ENCODE peak calls at places on chromosomes 12 and 14, in seven cellular contexts. R, X, V, J, H, S and G are unnamed samples.
A peak's percentile ranks its signal among the peaks of the same experiment; 100 is the strongest.

GRCh38 chr12:106285993-106286392 is 16.5 kb upstream of the TCP11L2 start:
- DNase-seq in R (no peak), X (no peak), V (no peak), J (no peak), H (no peak), S (peak; percentile 54), G (no peak)

GRCh38 chr12:54680374-54680773 is 32.2 kb upstream of the DCD start:
- DNase-seq in R (peak; percentile 23), X (no peak), V (no peak), J (no peak), H (no peak), S (peak; percentile 43), G (no peak)

GRCh38 chr14:54572316-54572715 is 5.4 kb downstream of the SAMD4A start:
- DNase-seq in R (no peak), X (no peak), V (no peak), J (no peak), H (no peak), S (peak; percentile 36), G (no peak)

GRCh38 chr14:75469606-75470237 is 41.9 kb downstream of the JDP2 start:
- DNase-seq in R (peak; percentile 81), X (no peak), V (no peak), J (peak; percentile 48), H (no peak), S (no peak), G (no peak)

GRCh38 chr12:76259660-76260389 is 88.4 kb downstream of the BBS10 start:
- DNase-seq in R (no peak), X (no peak), V (no peak), J (no peak), H (peak; percentile 94), S (peak; percentile 28), G (no peak)

GRCh38 chr14:69794791-69795190 is 2.2 kb downstream of the SLC10A1 start:
- DNase-seq in R (no peak), X (no peak), V (no peak), J (no peak), H (no peak), S (no peak), G (no peak)

GRCh38 chr14:47300801-47301200 is 374.6 kb downstream of the MDGA2 start:
- DNase-seq in R (no peak), X (no peak), V (no peak), J (no peak), H (no peak), S (no peak), G (no peak)

GRCh38 chr14:88985654-88986053 is 161.2 kb downstream of the TTC8 start:
- DNase-seq in R (no peak), X (no peak), V (no peak), J (no peak), H (peak; percentile 21), S (no peak), G (no peak)

GRCh38 chr12:124774054-124774461 is 89.6 kb downstream of the SCARB1 start:
- DNase-seq in R (no peak), X (no peak), V (no peak), J (no peak), H (no peak), S (peak; percentile 36), G (no peak)

GRCh38 chr12:29929295-29929694 is 145.6 kb upstream of the TMTC1 start:
- DNase-seq in R (no peak), X (no peak), V (no peak), J (no peak), H (no peak), S (no peak), G (no peak)

GRCh38 chr14:65927871-65928270 is 515.3 kb downstream of the FUT8 start:
- DNase-seq in R (no peak), X (no peak), V (peak; percentile 78), J (peak; percentile 79), H (no peak), S (no peak), G (no peak)

GRCh38 chr12:43795716-43796282 is 10.3 kb downstream of the TWF1 start:
- DNase-seq in R (no peak), X (no peak), V (no peak), J (no peak), H (no peak), S (no peak), G (no peak)

GRCh38 chr14:91352101-91352500 is 65.5 kb downstream of the CCDC88C start:
- DNase-seq in R (no peak), X (peak; percentile 63), V (no peak), J (no peak), H (peak; percentile 41), S (peak; percentile 44), G (no peak)

GRCh38 chr12:2550470-2551090 is 244.2 kb upstream of the FKBP4 start:
- DNase-seq in R (no peak), X (no peak), V (no peak), J (no peak), H (no peak), S (no peak), G (no peak)

GRCh38 chr12:1635656-1636055 is 6.6 kb downstream of the WNT5B start:
- DNase-seq in R (no peak), X (no peak), V (no peak), J (no peak), H (no peak), S (no peak), G (no peak)

DNA sequence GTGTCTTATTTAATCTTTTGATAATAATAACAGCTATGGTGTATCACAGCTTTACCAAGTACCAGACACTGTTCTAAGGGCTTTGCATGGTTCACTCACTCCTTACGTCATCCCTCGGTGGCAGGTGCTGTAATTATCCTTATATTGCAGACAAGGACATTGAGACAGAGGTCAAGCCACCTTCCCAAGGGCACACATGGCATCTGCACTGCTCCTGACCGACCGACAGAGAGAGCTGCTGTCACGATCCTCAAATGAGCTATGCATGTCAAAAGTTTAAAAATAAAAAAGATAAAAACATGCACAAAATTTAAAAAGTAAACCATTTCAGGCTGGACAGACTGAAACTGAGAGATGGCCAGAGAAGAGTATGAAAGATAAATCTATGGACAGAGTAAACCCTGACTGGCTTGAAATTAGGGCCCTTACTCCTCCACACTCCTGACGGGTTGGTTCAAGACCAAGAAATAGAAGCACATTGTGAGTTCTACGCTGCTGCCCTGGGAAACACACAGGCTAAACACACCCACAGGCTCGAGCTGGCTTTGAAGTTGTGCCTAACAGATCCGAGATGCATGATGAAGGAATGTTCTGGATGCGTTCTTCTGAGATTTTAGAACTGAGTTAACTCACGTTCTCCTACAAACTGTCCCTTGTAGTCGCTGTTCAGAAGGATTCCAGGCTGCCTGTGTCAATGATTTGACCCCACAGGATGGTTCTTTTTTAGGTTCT is 268.7 kb downstream of the ZFP36L1 start:
- DNase-seq in R (no peak), X (no peak), V (no peak), J (no peak), H (peak; percentile 24), S (no peak), G (no peak)
- TF ChIP-seq CTCF in R (peak; percentile 21), X (peak; percentile 39), V (no peak), J (no peak), H (peak; percentile 58), S (no peak), G (no peak)

GRCh38 chr14:24310666-24311604 is at the start of gene LTB4R:
- DNase-seq in R (peak; percentile 90), X (peak; percentile 83), V (peak; percentile 67), J (peak; percentile 89), H (peak; percentile 85), S (peak; percentile 70), G (no peak)

GRCh38 chr14:24307575-24308341 is at the start of gene CIDEB:
- DNase-seq in R (peak; percentile 87), X (no peak), V (peak; percentile 65), J (peak; percentile 86), H (peak; percentile 68), S (peak; percentile 67), G (peak; percentile 69)

GRCh38 chr14:24310387-24310665 is 386 bp downstream of the LTB4R2 start:
- DNase-seq in R (peak; percentile 46), X (no peak), V (no peak), J (no peak), H (no peak), S (no peak), G (no peak)

GRCh38 chr14:24308342-24309124 is 756 bp upstream of the CIDEB start:
- DNase-seq in R (no peak), X (no peak), V (no peak), J (no peak), H (no peak), S (no peak), G (no peak)

DNA sequence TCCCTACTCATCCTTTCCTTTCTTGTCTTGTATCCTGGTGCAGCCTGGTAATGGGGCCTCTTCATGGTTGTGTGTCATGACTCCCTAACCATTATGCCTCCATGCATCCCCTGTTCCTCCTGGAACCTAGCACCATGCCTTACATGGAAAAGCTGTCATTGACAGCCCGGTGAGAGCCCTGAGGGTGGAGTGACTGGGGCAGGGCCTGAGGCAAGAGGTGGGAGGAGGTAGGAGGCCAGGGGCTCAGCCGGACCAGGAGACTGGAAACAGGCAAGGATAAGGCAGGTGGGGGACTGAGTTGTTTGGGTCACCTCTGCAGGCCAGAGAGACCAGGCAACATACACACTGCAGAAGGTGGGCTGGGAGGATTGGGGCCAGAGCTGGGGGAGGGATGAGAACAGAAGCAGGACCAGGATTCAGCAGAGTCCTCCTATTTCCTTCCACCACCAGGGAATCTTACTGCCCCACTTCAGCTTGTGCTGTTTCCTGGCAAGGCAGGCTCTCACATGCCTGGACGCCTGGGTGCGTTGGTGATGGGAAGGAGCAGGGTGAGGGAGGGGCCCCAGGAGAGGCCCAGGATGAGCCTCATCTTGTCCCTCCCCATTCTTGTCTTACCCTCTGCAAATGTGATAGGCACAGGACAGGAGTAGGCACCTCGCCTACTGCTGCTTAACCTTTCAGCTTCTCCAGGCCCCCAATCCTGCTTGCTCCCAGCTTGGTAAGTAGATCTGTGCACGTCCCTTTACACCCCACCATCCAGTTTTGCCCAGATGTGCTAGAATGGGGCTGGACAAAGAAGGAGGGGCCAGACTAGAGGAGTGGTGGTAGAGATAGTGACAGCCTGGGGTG is at the start of gene LTB4R2:
- DNase-seq in R (no peak), X (no peak), V (no peak), J (no peak), H (no peak), S (no peak), G (no peak)
- TF ChIP-seq CTCF in R (no peak), X (no peak), V (no peak), J (no peak), H (no peak), S (no peak), G (no peak)

GRCh38 chr12:51025748-51026654 is at the start of gene SLC11A2:
- DNase-seq in R (peak; percentile 96), X (peak; percentile 96), V (peak; percentile 90), J (peak; percentile 97), H (peak; percentile 95), S (peak; percentile 94), G (peak; percentile 93)
- TF ChIP-seq CTCF in R (no peak), X (no peak), V (no peak), J (no peak), H (no peak), S (no peak), G (no peak)

GRCh38 chr14:83994020-83994419 is 1535.9 kb upstream of the FLRT2 start:
- DNase-seq in R (no peak), X (no peak), V (no peak), J (no peak), H (no peak), S (no peak), G (no peak)
- TF ChIP-seq CTCF in R (no peak), X (no peak), V (no peak), J (no peak), H (no peak), S (no peak), G (no peak)